ENCODE peak calls at places on chromosomes 3 and 15, in eight cellular contexts. V is A549; B is CD8-positive, alpha-beta memory T cell; D is CD8-positive, alpha-beta T cell; W is body of pancreas; N is upper lobe of left lung; A is uterus; G is CD4-positive, alpha-beta T cell. Q is an unnamed sample.

GRCh38 chr3:124504332-124505059 is 225.8 kb upstream of the UMPS start:
- DNase-seq in V (no peak), B (no peak), D (no peak), W (peak; percentile 31), N (peak; percentile 44), A (no peak), G (no peak), Q (no peak)

GRCh38 chr15:37253877-37254276 is 153.5 kb upstream of the MEIS2 start:
- DNase-seq in V (no peak), B (no peak), D (no peak), W (no peak), N (no peak), A (no peak), G (no peak), Q (no peak)

GRCh38 chr15:92059036-92059970 is 205.8 kb downstream of the SLCO3A1 start:
- DNase-seq in V (no peak), B (no peak), D (no peak), W (no peak), N (no peak), A (no peak), G (no peak), Q (no peak)

GRCh38 chr3:23748398-23749110 is 57.2 kb upstream of the UBE2E1 start:
- DNase-seq in V (peak; percentile 79), B (no peak), D (no peak), W (peak; percentile 46), N (peak; percentile 66), A (no peak), G (no peak), Q (peak; percentile 54)

GRCh38 chr3:182989566-182989965 is 9.2 kb upstream of the DCUN1D1 start:
- DNase-seq in V (no peak), B (no peak), D (no peak), W (no peak), N (peak; percentile 41), A (no peak), G (no peak), Q (no peak)

GRCh38 chr3:99789322-99789721 is 28.3 kb upstream of the CMSS1 start:
- DNase-seq in V (peak; percentile 47), B (no peak), D (no peak), W (peak; percentile 29), N (peak; percentile 27), A (no peak), G (no peak), Q (peak; percentile 35)

GRCh38 chr3:170572665-170573253 is 13.1 kb downstream of the SLC7A14 start:
- DNase-seq in V (peak; percentile 9), B (no peak), D (no peak), W (no peak), N (no peak), A (no peak), G (no peak), Q (no peak)

GRCh38 chr3:151327571-151328198 is 1.7 kb downstream of the P2RY13 start:
- DNase-seq in V (peak; percentile 18), B (no peak), D (no peak), W (no peak), N (no peak), A (no peak), G (no peak), Q (no peak)

GRCh38 chr3:143627336-143627735 is 220.9 kb downstream of the SLC9A9 start:
- DNase-seq in V (no peak), B (no peak), D (no peak), W (no peak), N (no peak), A (no peak), G (no peak), Q (no peak)

GRCh38 chr3:129116482-129116946 is 5.1 kb downstream of the RAB43 start:
- DNase-seq in V (no peak), B (no peak), D (no peak), W (no peak), N (peak; percentile 32), A (no peak), G (peak; percentile 14), Q (no peak)

GRCh38 chr3:129117134-129117533 is 4.5 kb downstream of the RAB43 start:
- DNase-seq in V (no peak), B (no peak), D (no peak), W (no peak), N (no peak), A (no peak), G (no peak), Q (no peak)

GRCh38 chr3:129112308-129113052 is 9.1 kb downstream of the RAB43 start:
- DNase-seq in V (no peak), B (no peak), D (no peak), W (no peak), N (no peak), A (no peak), G (no peak), Q (no peak)

GRCh38 chr3:129118745-129119144 is 2.9 kb downstream of the RAB43 start:
- DNase-seq in V (no peak), B (peak; percentile 19), D (no peak), W (no peak), N (no peak), A (no peak), G (peak; percentile 22), Q (no peak)

DNA sequence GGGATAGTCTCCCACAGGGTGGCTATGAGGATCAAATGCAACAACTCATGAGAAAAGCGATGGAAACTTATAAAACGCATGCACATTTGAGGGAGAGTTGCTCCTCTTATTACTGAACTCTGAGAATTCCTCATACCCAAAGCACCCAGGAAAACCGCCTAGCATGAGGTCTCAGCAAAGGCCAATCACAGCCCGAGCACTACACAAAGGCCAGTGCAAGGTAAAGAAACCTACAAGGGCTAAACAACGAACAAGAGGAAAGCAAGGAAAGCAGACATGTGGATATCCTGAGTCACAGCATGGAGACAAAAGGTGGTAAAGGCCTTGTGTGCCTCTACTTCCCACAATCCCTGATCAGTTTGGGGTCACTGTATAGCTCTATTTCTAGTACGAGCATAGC is 7.1 kb downstream of the RAB43 start:
- DNase-seq in V (no peak), B (no peak), D (no peak), W (no peak), N (no peak), A (no peak), G (no peak), Q (no peak)
- H3K27ac ChIP-seq in V (no peak overlapping the region), B (no peak overlapping the region), D (peak overlapping the region; percentile 3), W (no peak overlapping the region), N (peak overlapping the region; percentile 95), A (no peak overlapping the region), G (peak overlapping the region; percentile 65), Q (no peak overlapping the region)

GRCh38 chr3:73523661-73524060 is 101.1 kb downstream of the PDZRN3 start:
- DNase-seq in V (no peak), B (no peak), D (no peak), W (no peak), N (no peak), A (no peak), G (no peak), Q (no peak)

GRCh38 chr3:73525591-73525990 is 99.2 kb downstream of the PDZRN3 start:
- DNase-seq in V (no peak), B (no peak), D (no peak), W (no peak), N (no peak), A (no peak), G (no peak), Q (no peak)

GRCh38 chr3:73516656-73517055 is 108.1 kb downstream of the PDZRN3 start:
- DNase-seq in V (no peak), B (no peak), D (no peak), W (peak; percentile 38), N (peak; percentile 75), A (peak; percentile 83), G (no peak), Q (peak; percentile 65)

GRCh38 chr3:73521936-73522335 is 102.8 kb downstream of the PDZRN3 start:
- DNase-seq in V (no peak), B (no peak), D (no peak), W (no peak), N (no peak), A (no peak), G (no peak), Q (no peak)

GRCh38 chr3:73520931-73521461 is 103.7 kb downstream of the PDZRN3 start:
- DNase-seq in V (no peak), B (no peak), D (no peak), W (peak; percentile 27), N (no peak), A (peak; percentile 86), G (no peak), Q (peak; percentile 69)
- H3K27ac ChIP-seq in V (no peak overlapping the region), B (no peak overlapping the region), D (no peak overlapping the region), W (no peak overlapping the region), N (peak overlapping the region; percentile 4), A (peak overlapping the region; percentile 93), G (no peak overlapping the region), Q (peak overlapping the region; percentile 80)

GRCh38 chr3:126959921-126960603 is 22.9 kb upstream of the PLXNA1 start:
- DNase-seq in V (peak; percentile 53), B (no peak), D (no peak), W (no peak), N (no peak), A (no peak), G (no peak), Q (peak; percentile 47)

GRCh38 chr3:126958638-126959085 is 24.3 kb upstream of the PLXNA1 start:
- DNase-seq in V (no peak), B (no peak), D (no peak), W (no peak), N (no peak), A (no peak), G (no peak), Q (no peak)

GRCh38 chr3:126960604-126960995 is 22.3 kb upstream of the PLXNA1 start:
- DNase-seq in V (no peak), B (no peak), D (no peak), W (no peak), N (no peak), A (no peak), G (no peak), Q (peak; percentile 74)

GRCh38 chr3:126957776-126958637 is 24.9 kb upstream of the PLXNA1 start:
- DNase-seq in V (no peak), B (no peak), D (no peak), W (no peak), N (no peak), A (no peak), G (no peak), Q (no peak)

GRCh38 chr3:126959144-126959920 is 23.6 kb upstream of the PLXNA1 start:
- DNase-seq in V (no peak), B (no peak), D (no peak), W (no peak), N (no peak), A (no peak), G (no peak), Q (no peak)
- H3K27ac ChIP-seq in V (peak overlapping the region; percentile 73), B (no peak overlapping the region), D (no peak overlapping the region), W (no peak overlapping the region), N (no peak overlapping the region), A (no peak overlapping the region), G (no peak overlapping the region), Q (no peak overlapping the region)

GRCh38 chr15:99176757-99177156 is 71.9 kb downstream of the SYNM start:
- DNase-seq in V (no peak), B (no peak), D (no peak), W (no peak), N (no peak), A (no peak), G (no peak), Q (no peak)

GRCh38 chr15:99172171-99172570 is 67.3 kb downstream of the SYNM start:
- DNase-seq in V (no peak), B (no peak), D (no peak), W (no peak), N (no peak), A (no peak), G (no peak), Q (no peak)

GRCh38 chr15:99174989-99175388 is 70.1 kb downstream of the SYNM start:
- DNase-seq in V (no peak), B (no peak), D (no peak), W (no peak), N (no peak), A (no peak), G (no peak), Q (no peak)

GRCh38 chr15:99172989-99173388 is 68.1 kb downstream of the SYNM start:
- DNase-seq in V (no peak), B (no peak), D (no peak), W (no peak), N (no peak), A (no peak), G (no peak), Q (no peak)

GRCh38 chr15:99174567-99174966 is 69.7 kb downstream of the SYNM start:
- DNase-seq in V (no peak), B (no peak), D (no peak), W (no peak), N (no peak), A (no peak), G (no peak), Q (no peak)
- H3K27ac ChIP-seq in V (no peak overlapping the region), B (no peak overlapping the region), D (no peak overlapping the region), W (no peak overlapping the region), N (no peak overlapping the region), A (peak overlapping the region; percentile 83), G (no peak overlapping the region), Q (no peak overlapping the region)

Q was measured in dorsolateral prefrontal cortex.